ENCODE peak calls at places on chromosomes 7 and 10, in eight cellular contexts. V is PC-3; I is transverse colon; O is H1; W is MM.1S; E is upper lobe of right lung; J is psoas muscle; T is CD4-positive, alpha-beta T cell. P is an unnamed sample.

GRCh38 chr10:123995461-123996131 is 97.8 kb downstream of the CHST15 start:
- DNase-seq in I (peak), V (peak), E (peak), W (peak), O (peak), J (peak), T (peak), P (peak)

GRCh38 chr7:148327379-148327778 is 263.2 kb upstream of the C7orf33 start:
- DNase-seq in E (no peak), I (no peak), T (no peak), O (no peak), V (peak), W (no peak), J (no peak), P (no peak)

GRCh38 chr10:76397210-76397881 is 965.9 kb downstream of the LRMDA start:
- DNase-seq in J (peak), O (no peak), T (no peak), V (no peak), I (no peak), W (no peak), E (no peak), P (peak)

GRCh38 chr7:151518781-151519044 is 982 bp downstream of the RHEB start:
- DNase-seq in W (peak), J (no peak), V (no peak), E (no peak), T (no peak), O (no peak), I (no peak), P (no peak)

GRCh38 chr7:5766321-5766761 is 15.1 kb downstream of the RNF216 start:
- DNase-seq in E (no peak), T (no peak), W (no peak), O (no peak), I (no peak), V (peak), J (no peak), P (peak)

GRCh38 chr7:155296788-155297516 is 726 bp upstream of the INSIG1 start:
- DNase-seq in J (peak), I (peak), T (peak), V (peak), O (no peak), W (peak), E (peak), P (peak)

GRCh38 chr7:132655071-132655761 is 78.9 kb upstream of the PLXNA4 start:
- DNase-seq in O (no peak), J (peak), W (no peak), I (peak), V (no peak), T (peak), E (no peak), P (peak)

GRCh38 chr10:107653832-107654287 is 489.4 kb upstream of the SORCS1 start:
- DNase-seq in T (no peak), W (peak), J (no peak), E (no peak), I (peak), O (no peak), V (peak), P (no peak)

GRCh38 chr10:131812736-131813604 is 87.8 kb upstream of the PPP2R2D start:
- DNase-seq in O (no peak), I (no peak), V (no peak), J (no peak), E (no peak), W (no peak), T (no peak), P (no peak)

GRCh38 chr7:47551550-47552121 is 30.3 kb downstream of the TNS3 start:
- DNase-seq in V (no peak), T (no peak), I (no peak), J (peak), E (no peak), W (no peak), O (no peak), P (no peak)

GRCh38 chr10:97701438-97702064 is 12.0 kb upstream of the MARVELD1 start:
- DNase-seq in E (no peak), I (peak), J (no peak), W (peak), V (peak), O (no peak), T (no peak), P (peak)

GRCh38 chr10:63537511-63537910 is 16.3 kb downstream of the REEP3 start:
- DNase-seq in T (no peak), W (no peak), E (no peak), V (no peak), O (no peak), J (no peak), I (no peak), P (no peak)

GRCh38 chr7:23298141-23298851 is 843 bp upstream of the MALSU1 start:
- DNase-seq in W (no peak), I (no peak), O (no peak), E (no peak), J (no peak), V (peak), T (no peak), P (peak)

GRCh38 chr7:31748084-31748483 is 61.1 kb downstream of the PPP1R17 start:
- DNase-seq in J (no peak), I (no peak), W (no peak), V (peak), O (no peak), T (no peak), E (no peak), P (no peak)

GRCh38 chr10:3723706-3724225 is 61.2 kb downstream of the KLF6 start:
- DNase-seq in I (no peak), V (no peak), T (no peak), E (no peak), W (no peak), J (no peak), O (no peak), P (peak)

GRCh38 chr7:150781016-150781415 is 19.1 kb downstream of the TMEM176B start:
- DNase-seq in I (no peak), T (no peak), O (no peak), W (no peak), V (no peak), J (no peak), E (no peak), P (no peak)

GRCh38 chr7:30697716-30698460 is 15.6 kb upstream of the CRHR2 start:
- DNase-seq in J (no peak), I (peak), O (no peak), T (no peak), V (no peak), W (no peak), E (no peak), P (no peak)

GRCh38 chr7:6015917-6016652 is 7.0 kb downstream of the AIMP2 start:
- DNase-seq in T (no peak), E (peak), J (peak), I (peak), W (no peak), O (no peak), V (no peak), P (peak)

GRCh38 chr7:31488562-31489203 is 25.2 kb upstream of the ITPRID1 start:
- DNase-seq in T (no peak), W (peak), V (peak), E (peak), J (peak), O (peak), I (peak), P (peak)

GRCh38 chr10:80204801-80205477 is 398 bp downstream of the ANXA11 start:
- DNase-seq in J (peak), W (peak), I (peak), T (no peak), O (no peak), V (peak), E (peak), P (peak)

GRCh38 chr7:29270979-29271658 is 76.5 kb downstream of the CHN2 start:
- DNase-seq in T (no peak), I (no peak), W (no peak), E (no peak), O (no peak), V (peak), J (no peak), P (peak)

GRCh38 chr7:99036531-99037175 is 107.3 kb downstream of the SMURF1 start:
- DNase-seq in T (no peak), V (peak), I (no peak), J (peak), E (no peak), O (peak), W (no peak), P (peak)

GRCh38 chr10:68562666-68563522 is 2.8 kb downstream of the TET1 start:
- DNase-seq in J (no peak), T (no peak), W (peak), I (no peak), E (no peak), V (no peak), O (no peak), P (peak)

GRCh38 chr7:23373151-23374004 is 74.2 kb downstream of the MALSU1 start:
- DNase-seq in J (no peak), E (no peak), W (peak), O (no peak), I (no peak), T (peak), V (peak), P (peak)

GRCh38 chr10:88840104-88840503 is 11.5 kb downstream of the ANKRD22 start:
- DNase-seq in T (no peak), V (no peak), O (no peak), E (no peak), I (no peak), J (no peak), W (no peak), P (no peak)

GRCh38 chr7:5699951-5700384 is 81.5 kb downstream of the RNF216 start:
- DNase-seq in I (peak), T (peak), O (no peak), W (peak), E (no peak), V (no peak), J (no peak), P (no peak)

GRCh38 chr7:48084727-48085432 is 4.2 kb upstream of the UPP1 start:
- DNase-seq in E (no peak), W (peak), O (no peak), T (peak), J (peak), V (peak), I (peak), P (peak)

GRCh38 chr10:37855691-37856090 is 1.7 kb downstream of the ZNF248 start:
- DNase-seq in O (no peak), W (no peak), V (peak), E (no peak), T (no peak), I (no peak), J (no peak), P (no peak)
- H3K27ac ChIP-seq in O (no peak), W (no peak), V (peak), E (no peak), T (no peak), I (peak), J (peak), P (no peak)

DNA sequence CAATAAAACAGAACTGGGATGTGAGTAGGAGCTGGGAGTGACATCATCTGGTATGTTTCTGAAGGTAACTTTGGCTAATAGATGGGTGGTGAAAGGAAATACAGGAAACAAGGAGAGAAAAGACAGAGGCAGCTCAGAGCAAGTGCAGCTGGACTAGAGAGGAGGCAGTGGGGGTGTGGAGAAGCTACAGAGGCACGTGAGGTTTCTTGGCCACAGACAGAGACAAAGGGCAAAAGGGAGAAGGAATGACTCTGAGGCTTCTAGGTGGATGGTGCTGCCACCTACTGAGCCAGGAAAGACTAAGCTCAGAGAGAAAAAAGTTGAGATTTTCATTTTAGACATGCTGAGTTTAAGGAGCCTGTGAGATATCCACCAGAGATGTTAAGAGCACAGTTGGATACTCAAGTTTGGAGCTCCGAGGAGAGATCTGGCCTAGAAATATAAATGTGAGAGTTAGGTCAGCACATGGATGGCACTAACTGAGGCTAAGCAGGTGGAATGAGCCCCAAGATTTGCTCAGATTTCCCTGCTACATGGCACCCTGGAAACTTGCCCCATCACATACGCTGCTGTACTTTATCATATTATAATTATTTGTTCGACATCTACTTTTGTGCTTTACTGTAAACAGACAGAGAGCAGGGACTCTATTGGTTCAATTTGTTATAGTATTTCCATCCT is 293.0 kb upstream of the IMMP2L start:
- DNase-seq in J (no peak), I (peak), W (peak), V (peak), O (no peak), E (no peak), T (no peak), P (peak)
- TF ChIP-seq CTCF in J (peak), I (peak), W (peak), V (peak), O (peak), E (peak), T (no peak), P (peak)

GRCh38 chr7:38318803-38319416 is 45.5 kb upstream of the TARP start:
- DNase-seq in O (peak), E (no peak), I (peak), W (peak), V (peak), J (no peak), T (no peak), P (peak)

GRCh38 chr7:38319873-38320272 is 46.4 kb upstream of the TARP start:
- DNase-seq in J (no peak), E (no peak), T (no peak), I (no peak), V (no peak), O (no peak), W (no peak), P (no peak)

GRCh38 chr7:38317457-38318037 is 44.1 kb upstream of the TARP start:
- DNase-seq in O (no peak), E (no peak), W (no peak), T (no peak), I (no peak), V (no peak), J (no peak), P (no peak)

GRCh38 chr7:38316733-38317360 is 43.4 kb upstream of the TARP start:
- DNase-seq in J (no peak), I (no peak), W (no peak), E (no peak), T (no peak), O (no peak), V (no peak), P (no peak)

DNA sequence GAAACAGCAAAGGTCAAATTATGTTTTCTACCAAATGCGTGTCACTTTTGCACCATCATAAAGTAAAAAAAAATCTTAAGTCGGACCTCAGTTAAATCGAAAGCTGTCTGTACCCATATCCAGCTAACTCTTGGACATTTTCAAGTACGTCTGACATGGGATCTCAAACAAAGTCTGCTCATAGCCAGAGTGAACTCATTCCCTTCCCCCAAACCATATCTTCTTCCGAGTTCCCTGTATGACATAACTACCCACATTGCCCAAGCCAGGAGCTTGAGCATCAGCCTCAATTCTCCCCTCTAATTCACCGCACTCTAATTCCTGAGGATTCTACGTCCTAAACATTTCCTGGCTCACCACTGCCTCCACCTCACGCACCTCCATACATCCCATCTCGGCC is 44.8 kb upstream of the TARP start:
- DNase-seq in W (no peak), E (no peak), I (no peak), J (no peak), O (no peak), V (no peak), T (no peak), P (no peak)
- H3K27ac ChIP-seq in W (no peak), E (no peak), I (no peak), J (no peak), O (no peak), V (no peak), T (no peak), P (no peak)

DNA sequence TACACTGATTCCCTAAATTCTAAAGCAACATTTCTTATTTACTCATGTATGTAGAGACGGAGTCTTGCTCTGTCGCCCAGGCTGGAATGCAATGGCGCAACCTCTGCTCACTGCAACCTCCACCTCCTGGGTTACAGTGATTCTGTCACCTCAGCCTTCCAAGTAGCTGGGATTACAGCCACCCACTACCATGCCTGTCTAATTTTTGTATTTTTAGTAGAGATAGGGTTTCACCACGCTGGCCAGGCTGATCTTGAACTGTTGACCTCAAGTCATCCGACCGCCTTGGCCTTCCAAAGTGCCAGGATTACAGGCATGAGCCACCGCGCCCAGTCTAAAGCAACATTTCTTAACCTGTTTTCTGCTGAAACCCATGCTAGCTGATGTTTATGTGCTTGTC is 227.6 kb upstream of the PLXDC2 start:
- DNase-seq in J (no peak), I (no peak), T (no peak), V (no peak), E (no peak), W (no peak), O (no peak), P (no peak)
- TF ChIP-seq CTCF in J (no peak), I (no peak), T (no peak), V (no peak), E (no peak), W (no peak), O (no peak), P (no peak)

GRCh38 chr10:60282771-60283353 is 106.8 kb downstream of the ANK3 start:
- DNase-seq in W (no peak), T (no peak), J (no peak), I (no peak), V (peak), O (no peak), E (no peak), P (peak)
- H3K27ac ChIP-seq in W (no peak), T (no peak), J (no peak), I (no peak), V (peak), O (no peak), E (no peak), P (peak)